ENCODE peak calls at places on chromosomes 6 and 20, in four cellular contexts. L is sigmoid colon, O is adrenal gland, R is IMR-90. C is an unnamed sample.

GRCh38 chr6:56766806-56767178 is 124.1 kb upstream of the DST start:
- DNase-seq in O (no peak), L (no peak), R (peak; percentile 91), C (no peak)

GRCh38 chr6:45613678-45614077 is 235.9 kb upstream of the SUPT3H start:
- DNase-seq in R (peak; percentile 80), L (peak; percentile 79), O (peak; percentile 54), C (no peak)

GRCh38 chr20:57117296-57117695 is 149.1 kb downstream of the BMP7 start:
- DNase-seq in R (no peak), L (no peak), O (no peak), C (no peak)

GRCh38 chr20:23881371-23881770 is 1.8 kb upstream of the CST5 start:
- DNase-seq in O (no peak), L (no peak), R (no peak), C (no peak)

GRCh38 chr20:44574372-44574771 is 8.0 kb upstream of the PKIG start:
- DNase-seq in L (no peak), O (no peak), R (no peak), C (no peak)

GRCh38 chr6:121616411-121616810 is 181.0 kb downstream of the GJA1 start:
- DNase-seq in L (no peak), O (no peak), R (no peak), C (no peak)

GRCh38 chr6:44342489-44342888 is at the start of gene SPATS1:
- DNase-seq in R (no peak), O (no peak), L (no peak), C (peak; percentile 77)

GRCh38 chr20:45909336-45909808 is 2.6 kb downstream of the PLTP start:
- DNase-seq in L (no peak), R (no peak), O (no peak), C (no peak)

GRCh38 chr6:144036064-144036873 is 28.2 kb upstream of the PLAGL1 start:
- DNase-seq in O (peak; percentile 40), R (peak; percentile 40), L (no peak), C (no peak)

GRCh38 chr20:5835870-5836269 is 85.7 kb downstream of the SHLD1 start:
- DNase-seq in O (no peak), R (peak; percentile 57), L (no peak), C (no peak)

GRCh38 chr6:137921823-137922222 is 54.8 kb downstream of the TNFAIP3 start:
- DNase-seq in O (no peak), L (no peak), R (no peak), C (no peak)

GRCh38 chr6:158060447-158061360 is 79.0 kb downstream of the SYNJ2 start:
- DNase-seq in R (peak; percentile 94), O (peak; percentile 99), L (peak; percentile 86), C (no peak)

GRCh38 chr6:82057846-82058554 is 189.5 kb downstream of the IBTK start:
- DNase-seq in O (no peak), R (peak; percentile 57), L (no peak), C (no peak)

GRCh38 chr6:164346631-164347030 is 932.1 kb downstream of the QKI start:
- DNase-seq in O (no peak), R (no peak), L (no peak), C (no peak)

GRCh38 chr20:36830791-36831691 is 44.9 kb upstream of the TLDC2 start:
- DNase-seq in O (peak; percentile 77), R (peak; percentile 23), L (peak; percentile 89), C (no peak)

GRCh38 chr6:111201764-111202163 is 114.5 kb downstream of the SLC16A10 start:
- DNase-seq in R (no peak), O (no peak), L (no peak), C (no peak)

GRCh38 chr6:14910692-14911547 is 334.9 kb upstream of the JARID2 start:
- DNase-seq in O (peak; percentile 49), R (peak; percentile 43), L (peak; percentile 75), C (no peak)

GRCh38 chr6:122214605-122215318 is 184.7 kb upstream of the HSF2 start:
- DNase-seq in O (no peak), L (no peak), R (no peak), C (no peak)

GRCh38 chr6:30073489-30074240 is 1.9 kb downstream of the RNF39 start:
- DNase-seq in O (no peak), R (no peak), L (no peak), C (no peak)

GRCh38 chr6:89243331-89243629 is 26.1 kb upstream of the GABRR1 start:
- DNase-seq in R (no peak), L (no peak), O (no peak), C (no peak)

GRCh38 chr20:45918779-45919535 is 7.0 kb upstream of the PLTP start:
- DNase-seq in O (peak; percentile 67), R (peak; percentile 21), L (no peak), C (no peak)

GRCh38 chr20:43766395-43766794 is 39.6 kb upstream of the GTSF1L start:
- DNase-seq in R (no peak), O (peak; percentile 27), L (peak; percentile 89), C (no peak)

GRCh38 chr6:148251286-148251685 is 91.4 kb upstream of the SASH1 start:
- DNase-seq in R (peak; percentile 80), L (no peak), O (no peak), C (no peak)

GRCh38 chr6:15793288-15793687 is 130.5 kb upstream of the DTNBP1 start:
- DNase-seq in O (no peak), L (no peak), R (peak; percentile 35), C (no peak)

GRCh38 chr6:51025082-51025777 is 206.6 kb downstream of the TFAP2B start:
- DNase-seq in R (peak; percentile 7), L (no peak), O (no peak), C (no peak)

GRCh38 chr20:11891827-11892521 is 25.7 kb upstream of the BTBD3 start:
- DNase-seq in O (peak; percentile 81), L (peak; percentile 76), R (peak; percentile 62), C (peak; percentile 64)

GRCh38 chr20:23049933-23050838 is 714 bp upstream of the THBD start:
- DNase-seq in L (peak; percentile 72), O (peak; percentile 51), R (no peak), C (no peak)

DNA sequence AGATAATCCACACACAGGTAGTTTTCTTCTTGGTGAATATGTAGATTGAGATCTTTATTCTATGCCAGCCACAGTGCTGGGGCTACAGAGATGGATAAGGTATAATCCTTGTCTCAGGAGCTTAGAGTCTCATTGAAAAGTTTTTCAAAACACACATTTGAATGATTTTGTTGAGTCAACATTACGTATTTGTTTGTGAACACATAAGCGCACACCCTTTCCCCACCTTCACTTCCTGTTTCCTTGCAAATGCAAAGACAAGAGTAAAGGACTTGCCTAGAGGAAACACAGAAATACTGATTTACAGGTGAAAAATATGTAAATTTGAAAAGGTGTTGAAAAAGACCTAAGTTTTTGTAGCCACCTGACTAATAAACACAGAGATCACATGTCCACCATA is 27.8 kb downstream of the VAPB start:
- DNase-seq in L (no peak), R (no peak), O (no peak), C (no peak)
- H3K4me3 ChIP-seq in L (no peak overlapping the region), R (no peak overlapping the region), O (no peak overlapping the region), C (no peak overlapping the region)

GRCh38 chr6:104958178-104958520 is 1.2 kb downstream of the LIN28B start:
- DNase-seq in L (no peak), O (no peak), R (no peak), C (no peak)
- TF ChIP-seq CTCF in L (no peak), O (no peak), R (no peak), C (no peak)

DNA sequence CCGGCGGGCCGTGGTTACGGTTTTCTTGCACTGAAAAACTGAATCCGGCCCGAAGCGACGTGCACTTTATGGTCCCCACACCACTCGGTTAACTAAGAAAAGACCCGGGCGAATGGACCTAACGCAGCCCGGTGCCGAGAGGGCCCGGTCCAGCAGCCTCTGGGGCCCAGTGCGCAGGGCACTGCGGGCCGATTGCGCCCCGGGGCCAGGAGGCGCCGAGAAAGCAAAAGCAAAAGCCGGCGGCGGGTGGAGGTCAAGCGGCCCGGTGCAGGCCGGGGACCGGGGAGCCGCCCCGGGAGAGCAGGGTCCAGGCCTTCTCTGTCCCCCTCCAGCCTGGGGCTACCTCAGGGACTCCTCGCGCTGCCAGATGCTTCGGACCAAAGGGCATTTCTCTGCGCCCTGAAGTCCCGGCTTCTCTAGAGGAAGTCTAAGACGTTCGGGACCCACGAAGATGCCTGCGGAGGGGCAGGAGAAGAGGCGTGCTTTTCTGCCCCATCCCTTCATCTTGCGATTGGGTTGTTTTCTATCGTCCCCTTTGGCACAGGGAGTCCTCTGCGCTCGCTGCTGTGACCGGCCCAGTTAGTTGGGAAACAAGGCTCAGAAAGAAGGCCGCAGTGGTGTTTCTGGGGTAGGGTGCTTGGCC is 4.4 kb downstream of the FOXF2 start:
- DNase-seq in R (no peak), O (no peak), L (no peak), C (no peak)
- H3K27me3 ChIP-seq in R (no peaks in the 10 kb centered on the region), O (peaks cover 81% of the 10 kb centered on the region), L (peaks cover 29% of the 10 kb centered on the region), C (peaks cover 87% of the 10 kb centered on the region)

GRCh38 chr6:43012364-43012763 is 1.4 kb downstream of the MEA1 start:
- DNase-seq in L (no peak), O (no peak), R (no peak), C (no peak)
- H3K4me3 ChIP-seq in L (no peak overlapping the region), O (no peak overlapping the region), R (no peak overlapping the region), C (peak overlapping the region; percentile 95)

GRCh38 chr6:17853533-17853932 is 133.9 kb downstream of the KIF13A start:
- DNase-seq in L (no peak), R (no peak), O (no peak), C (no peak)

GRCh38 chr6:17851001-17851719 is 136.3 kb downstream of the KIF13A start:
- DNase-seq in R (peak; percentile 55), O (no peak), L (no peak), C (no peak)

GRCh38 chr6:17851720-17852161 is 135.7 kb downstream of the KIF13A start:
- DNase-seq in R (peak; percentile 72), O (no peak), L (no peak), C (no peak)

GRCh38 chr6:17858576-17858975 is 128.9 kb downstream of the KIF13A start:
- DNase-seq in R (no peak), L (no peak), O (no peak), C (no peak)

GRCh38 chr6:17855381-17855780 is 132.1 kb downstream of the KIF13A start:
- DNase-seq in L (no peak), R (peak; percentile 11), O (no peak), C (no peak)
- TF ChIP-seq CTCF in L (no peak), R (no peak), O (no peak), C (no peak)

GRCh38 chr6:33908025-33908424 is 104.2 kb upstream of the MLN start:
- DNase-seq in O (no peak), R (no peak), L (no peak), C (no peak)
- H3K27me3 ChIP-seq in O (no peaks in the 10 kb centered on the region), R (peaks cover 71% of the 10 kb centered on the region), L (no peaks in the 10 kb centered on the region), C (no peaks in the 10 kb centered on the region)

DNA sequence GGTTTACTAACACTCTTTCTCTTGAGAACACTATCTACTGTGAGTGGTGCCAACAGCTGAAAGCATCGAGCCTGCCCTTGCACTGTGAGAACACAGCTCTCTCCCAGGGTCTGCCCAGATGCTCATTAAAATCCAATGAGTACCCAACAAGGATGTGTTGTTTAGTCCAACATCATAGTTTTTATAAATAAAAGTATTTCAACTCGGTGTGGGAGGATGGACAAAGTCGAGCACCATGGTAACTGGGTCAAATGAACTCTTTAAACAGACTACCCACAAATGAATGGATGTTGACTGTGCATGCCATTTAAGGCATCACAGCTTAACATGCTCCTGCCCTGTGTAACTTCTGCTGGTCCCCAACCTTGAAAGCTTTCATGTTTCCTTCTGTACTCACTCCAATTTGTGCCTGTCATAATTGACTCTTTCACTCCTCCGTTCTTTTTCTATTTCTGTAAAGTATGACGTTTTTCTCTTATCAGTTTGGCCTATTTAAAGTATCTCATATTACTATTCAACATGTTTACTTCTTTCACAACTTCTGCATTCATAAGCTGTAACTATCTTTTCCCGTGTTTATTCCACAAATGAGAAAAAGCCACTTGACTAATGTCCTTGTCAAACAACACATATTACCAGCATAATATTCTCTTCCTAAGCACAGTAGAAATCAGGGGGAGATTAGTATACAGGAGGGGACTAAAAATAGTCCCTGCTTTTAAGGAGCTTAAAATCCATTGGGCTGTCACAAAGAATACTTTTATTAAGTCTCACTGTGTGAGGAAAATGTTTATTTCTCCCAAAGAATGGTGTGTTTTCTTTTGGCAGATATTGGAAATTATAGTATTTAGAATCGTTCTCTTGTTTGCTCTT is 215.5 kb downstream of the RFPL4B start:
- DNase-seq in R (peak; percentile 73), O (no peak), L (peak; percentile 64), C (no peak)
- H3K4me3 ChIP-seq in R (no peak overlapping the region), O (no peak overlapping the region), L (no peak overlapping the region), C (no peak overlapping the region)